ENCODE peak calls at places on chromosome 9, in six cellular contexts. H, M, W, A, U and G are unnamed samples.

GRCh38 chr9:125632321-125633115 is 74.5 kb downstream of the MAPKAP1 start:
- DNase-seq in H (no peak), M (peak), W (peak), A (no peak), U (peak), G (no peak)

GRCh38 chr9:127664324-127664677 is 42.5 kb upstream of the CFAP157 start:
- DNase-seq in H (no peak), M (no peak), W (no peak), A (no peak), U (no peak), G (no peak)

GRCh38 chr9:91658513-91659105 is 235.0 kb upstream of the NFIL3 start:
- DNase-seq in H (no peak), M (no peak), W (no peak), A (no peak), U (peak), G (no peak)

GRCh38 chr9:95771556-95772280 is 103.8 kb upstream of the ERCC6L2 start:
- DNase-seq in H (peak), M (no peak), W (no peak), A (no peak), U (no peak), G (no peak)

GRCh38 chr9:126937444-126937843 is 22.9 kb downstream of the RALGPS1 start:
- DNase-seq in H (no peak), M (no peak), W (no peak), A (no peak), U (no peak), G (no peak)

GRCh38 chr9:130522233-130522808 is 57.1 kb upstream of the FUBP3 start:
- DNase-seq in H (no peak), M (peak), W (no peak), A (no peak), U (no peak), G (no peak)

GRCh38 chr9:73149371-73150067 is 2.1 kb upstream of the ANXA1 start:
- DNase-seq in H (peak), M (no peak), W (peak), A (no peak), U (no peak), G (peak)

GRCh38 chr9:37953204-37953774 is 49.4 kb upstream of the SLC25A51 start:
- DNase-seq in H (no peak), M (no peak), W (no peak), A (no peak), U (no peak), G (no peak)

GRCh38 chr9:119044801-119045200 is 324.4 kb downstream of the BRINP1 start:
- DNase-seq in H (no peak), M (no peak), W (no peak), A (no peak), U (no peak), G (no peak)

GRCh38 chr9:86946712-86947145 is 577 bp downstream of the GAS1 start:
- DNase-seq in H (peak), M (no peak), W (peak), A (peak), U (peak), G (peak)

GRCh38 chr9:95107001-95107749 is 210.3 kb downstream of the FANCC start:
- DNase-seq in H (peak), M (no peak), W (no peak), A (no peak), U (no peak), G (no peak)

GRCh38 chr9:98234231-98234825 is 21.1 kb downstream of the TBC1D2 start:
- DNase-seq in H (no peak), M (no peak), W (no peak), A (no peak), U (no peak), G (no peak)

GRCh38 chr9:135130266-135130976 is 43.0 kb downstream of the OLFM1 start:
- DNase-seq in H (no peak), M (no peak), W (no peak), A (peak), U (no peak), G (no peak)

GRCh38 chr9:120636194-120636957 is 56.4 kb upstream of the CDK5RAP2 start:
- DNase-seq in H (no peak), M (no peak), W (no peak), A (no peak), U (no peak), G (no peak)

GRCh38 chr9:136316896-136317676 is 10.3 kb upstream of the GPSM1 start:
- DNase-seq in H (no peak), M (no peak), W (no peak), A (no peak), U (no peak), G (no peak)

GRCh38 chr9:79736051-79736450 is 164.3 kb downstream of the TLE4 start:
- DNase-seq in H (no peak), M (no peak), W (no peak), A (no peak), U (no peak), G (no peak)

GRCh38 chr9:111852291-111852690 is 44.3 kb upstream of the UGCG start:
- DNase-seq in H (no peak), M (no peak), W (no peak), A (no peak), U (no peak), G (no peak)

GRCh38 chr9:133851693-133852092 is 113.5 kb upstream of the SARDH start:
- DNase-seq in H (no peak), M (no peak), W (no peak), A (no peak), U (no peak), G (no peak)

GRCh38 chr9:124260769-124261603 is 3.2 kb downstream of the NEK6 start:
- DNase-seq in H (peak), M (no peak), W (no peak), A (no peak), U (no peak), G (no peak)

GRCh38 chr9:120928015-120928719 is 1.6 kb upstream of the TRAF1 start:
- DNase-seq in H (no peak), M (no peak), W (no peak), A (no peak), U (no peak), G (no peak)

GRCh38 chr9:34499101-34499500 is 23.7 kb downstream of the ENHO start:
- DNase-seq in H (no peak), M (no peak), W (no peak), A (no peak), U (no peak), G (no peak)